ENCODE peak calls at places on chromosome 16, in nine cellular contexts. U is lung; N is CD8-positive, alpha-beta T cell; D is A549; Z is fibroblast of the aortic adventitia; X is BE2C; M is CD4-positive, alpha-beta T cell; K is neural crest cell; Q is HFFc6. I is an unnamed sample.

GRCh38 chr16:11871193-11871592 is 19.9 kb upstream of the RSL1D1 start:
- DNase-seq in M (no peak), U (peak), Q (no peak), K (no peak), N (no peak), Z (peak), X (peak), D (peak), I (no peak)

GRCh38 chr16:17305694-17306093 is 165.1 kb downstream of the XYLT1 start:
- DNase-seq in Q (no peak), K (no peak), U (no peak), N (no peak), X (no peak), D (no peak), M (peak), Z (no peak), I (no peak)

GRCh38 chr16:15671530-15672117 is 21.6 kb downstream of the NDE1 start:
- DNase-seq in D (no peak), X (no peak), K (no peak), Z (no peak), Q (no peak), U (no peak), M (no peak), N (no peak), I (no peak)

GRCh38 chr16:30183961-30184429 is 593 bp downstream of the CORO1A start:
- DNase-seq in D (no peak), Z (no peak), M (peak), N (peak), U (peak), K (no peak), X (no peak), Q (no peak), I (peak)

GRCh38 chr16:19926449-19927390 is 42.1 kb upstream of the GPRC5B start:
- DNase-seq in D (peak), Z (peak), K (no peak), X (no peak), Q (peak), M (no peak), U (no peak), N (no peak), I (no peak)

GRCh38 chr16:51569204-51569911 is 418.3 kb upstream of the SALL1 start:
- DNase-seq in M (no peak), D (no peak), U (no peak), K (no peak), Z (peak), X (no peak), N (no peak), Q (peak), I (no peak)

GRCh38 chr16:50673496-50674275 is 7.4 kb downstream of the SNX20 start:
- DNase-seq in Z (no peak), Q (no peak), D (no peak), U (no peak), M (no peak), X (no peak), N (no peak), K (no peak), I (no peak)

GRCh38 chr16:87143661-87144121 is 173.5 kb downstream of the C16orf95 start:
- DNase-seq in Z (no peak), K (no peak), U (no peak), N (no peak), Q (no peak), X (no peak), D (no peak), M (no peak), I (no peak)

GRCh38 chr16:10668322-10669045 is 26.2 kb downstream of the TEKT5 start:
- DNase-seq in K (peak), Q (no peak), X (peak), M (no peak), D (peak), Z (peak), U (no peak), N (no peak), I (peak)

GRCh38 chr16:87025681-87026080 is 291.5 kb downstream of the C16orf95 start:
- DNase-seq in N (no peak), M (no peak), Q (no peak), D (no peak), X (no peak), Z (no peak), K (no peak), U (no peak), I (no peak)

GRCh38 chr16:83952587-83952939 is 477 bp upstream of the OSGIN1 start:
- DNase-seq in M (no peak), N (no peak), Z (peak), X (no peak), Q (no peak), D (no peak), K (no peak), U (peak), I (no peak)

GRCh38 chr16:30585022-30585399 is 486 bp downstream of the ZNF785 start:
- DNase-seq in K (no peak), N (no peak), D (no peak), M (no peak), U (no peak), Q (no peak), Z (no peak), X (no peak), I (peak)

GRCh38 chr16:7231762-7232161 is 100.9 kb upstream of the RBFOX1 start:
- DNase-seq in U (no peak), Q (no peak), K (no peak), X (no peak), N (no peak), D (no peak), Z (no peak), M (no peak), I (no peak)

GRCh38 chr16:73268311-73268997 is 220.5 kb upstream of the ZFHX3 start:
- DNase-seq in X (peak), K (no peak), M (no peak), U (no peak), D (peak), Z (peak), Q (no peak), N (no peak), I (no peak)

GRCh38 chr16:81444448-81445121 is at the start of gene CMIP:
- DNase-seq in N (peak), X (peak), M (peak), Q (peak), D (peak), Z (peak), U (peak), K (peak), I (peak)

GRCh38 chr16:31329671-31330552 is 25.1 kb upstream of the ITGAX start:
- DNase-seq in N (no peak), U (no peak), Z (no peak), Q (no peak), K (no peak), X (no peak), M (no peak), D (no peak), I (no peak)

GRCh38 chr16:22736791-22737190 is 77.2 kb upstream of the HS3ST2 start:
- DNase-seq in U (no peak), Q (no peak), X (no peak), K (no peak), Z (no peak), D (no peak), N (no peak), M (no peak), I (no peak)

GRCh38 chr16:20880867-20881866 is 19.0 kb downstream of the DCUN1D3 start:
- DNase-seq in K (no peak), Q (no peak), N (no peak), U (no peak), X (no peak), D (no peak), Z (no peak), M (no peak), I (no peak)

GRCh38 chr16:23433261-23433920 is 19.6 kb downstream of the COG7 start:
- DNase-seq in N (no peak), M (no peak), X (no peak), K (no peak), Z (no peak), Q (no peak), U (no peak), D (no peak), I (no peak)

GRCh38 chr16:48498761-48499600 is 111.0 kb downstream of the N4BP1 start:
- DNase-seq in D (peak), Q (peak), M (no peak), U (peak), X (no peak), Z (peak), N (no peak), K (no peak), I (no peak)

GRCh38 chr16:22161999-22162657 is at the start of gene SDR42E2:
- DNase-seq in U (no peak), D (no peak), X (peak), Z (no peak), Q (no peak), K (no peak), N (peak), M (peak), I (peak)

GRCh38 chr16:49529646-49530045 is 156.0 kb downstream of the C16orf78 start:
- DNase-seq in M (no peak), D (no peak), N (no peak), K (no peak), Q (no peak), U (no peak), X (no peak), Z (no peak), I (no peak)

GRCh38 chr16:577796-578195 is 8.0 kb downstream of the PIGQ start:
- DNase-seq in D (no peak), X (no peak), Z (no peak), U (no peak), K (no peak), M (no peak), N (no peak), Q (no peak), I (no peak)

GRCh38 chr16:575354-576196 is 5.8 kb downstream of the PIGQ start:
- DNase-seq in U (no peak), X (no peak), M (no peak), N (no peak), K (no peak), Q (no peak), Z (no peak), D (no peak), I (no peak)

GRCh38 chr16:576197-576822 is 6.5 kb downstream of the PIGQ start:
- DNase-seq in X (no peak), Z (no peak), M (no peak), D (no peak), N (no peak), Q (no peak), U (no peak), K (no peak), I (no peak)

GRCh38 chr16:578232-578869 is 8.6 kb downstream of the PIGQ start:
- DNase-seq in M (no peak), Q (no peak), K (no peak), N (no peak), U (no peak), X (no peak), D (no peak), Z (no peak), I (no peak)

DNA sequence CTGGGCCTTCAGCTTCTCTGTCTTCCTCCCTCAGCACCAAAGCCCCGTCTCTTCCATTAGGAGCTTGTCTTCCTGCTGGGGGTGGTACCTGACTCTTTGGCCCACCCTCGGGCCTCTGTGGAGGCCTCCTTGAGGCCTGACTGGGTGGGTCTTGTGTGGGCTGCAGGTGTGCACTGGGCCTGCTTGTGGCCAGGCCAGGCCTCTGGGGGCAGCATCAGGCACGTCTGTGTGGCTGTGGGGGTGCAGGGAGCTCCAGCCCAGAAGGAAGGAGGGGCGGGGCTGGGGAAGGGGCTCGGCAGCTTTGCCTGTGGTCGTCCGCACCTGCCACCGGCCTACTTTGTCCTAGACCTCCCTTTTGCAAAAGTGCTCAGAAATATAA is 7.0 kb downstream of the PIGQ start:
- DNase-seq in K (no peak), U (no peak), Q (no peak), N (no peak), Z (no peak), M (no peak), X (no peak), D (no peak), I (no peak)
- TF ChIP-seq CTCF in K (no peak), U (no peak), Q (no peak), N (no peak), Z (no peak), M (no peak), X (peak), D (no peak), I (no peak)

GRCh38 chr16:77062878-77063566 is 128.0 kb upstream of the MON1B start:
- DNase-seq in Z (no peak), D (no peak), U (no peak), K (no peak), M (no peak), Q (no peak), N (no peak), X (no peak), I (no peak)

GRCh38 chr16:77060614-77061013 is 130.4 kb upstream of the MON1B start:
- DNase-seq in D (no peak), X (no peak), Q (no peak), K (no peak), U (no peak), N (no peak), M (no peak), Z (no peak), I (no peak)

GRCh38 chr16:77059441-77059840 is 131.5 kb upstream of the MON1B start:
- DNase-seq in X (no peak), N (no peak), U (no peak), Z (no peak), K (no peak), M (no peak), D (no peak), Q (no peak), I (no peak)

GRCh38 chr16:77057161-77057736 is 133.7 kb upstream of the MON1B start:
- DNase-seq in U (no peak), X (no peak), D (no peak), K (no peak), N (no peak), Q (no peak), Z (no peak), M (no peak), I (no peak)
- TF ChIP-seq CTCF in U (no peak), X (no peak), D (no peak), K (no peak), N (no peak), Q (no peak), Z (no peak), M (no peak), I (no peak)

DNA sequence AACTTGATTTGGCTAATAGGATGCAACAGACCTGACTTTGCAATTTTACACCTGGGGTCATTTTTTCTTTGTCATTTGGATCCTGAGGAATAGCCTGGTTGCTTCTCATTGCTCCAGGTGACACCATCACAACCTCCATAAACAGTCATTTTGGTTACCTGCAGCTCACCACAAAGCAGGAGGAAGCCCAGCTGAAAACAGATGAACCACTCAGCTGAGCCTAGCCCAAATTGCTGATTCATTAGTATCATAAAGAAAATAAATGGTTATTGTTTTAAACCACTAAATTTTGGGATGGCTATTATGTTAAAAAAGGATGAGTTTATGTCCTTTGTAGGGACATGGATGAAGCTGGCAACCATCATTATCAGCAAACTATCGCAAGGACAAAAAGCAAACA is 841.0 kb upstream of the EEF2KMT start:
- DNase-seq in X (no peak), Z (no peak), K (no peak), N (no peak), Q (no peak), U (no peak), M (no peak), D (no peak), I (no peak)
- TF ChIP-seq CTCF in X (no peak), Z (no peak), K (no peak), N (no peak), Q (no peak), U (no peak), M (no peak), D (no peak), I (no peak)

GRCh38 chr16:56450901-56451752 is at the start of the genes NUDT21 and OGFOD1:
- DNase-seq in X (peak), N (peak), K (peak), D (peak), Z (peak), Q (peak), U (peak), M (peak), I (peak)
- TF ChIP-seq CTCF in X (no peak), N (no peak), K (no peak), D (no peak), Z (no peak), Q (no peak), U (no peak), M (no peak), I (peak)

GRCh38 chr16:88763502-88764053 is 21.4 kb downstream of the PIEZO1 start:
- DNase-seq in U (peak), X (no peak), Z (no peak), N (no peak), K (no peak), D (no peak), M (no peak), Q (no peak), I (no peak)
- TF ChIP-seq CTCF in U (no peak), X (no peak), Z (no peak), N (no peak), K (peak), D (no peak), M (no peak), Q (no peak), I (no peak)

DNA sequence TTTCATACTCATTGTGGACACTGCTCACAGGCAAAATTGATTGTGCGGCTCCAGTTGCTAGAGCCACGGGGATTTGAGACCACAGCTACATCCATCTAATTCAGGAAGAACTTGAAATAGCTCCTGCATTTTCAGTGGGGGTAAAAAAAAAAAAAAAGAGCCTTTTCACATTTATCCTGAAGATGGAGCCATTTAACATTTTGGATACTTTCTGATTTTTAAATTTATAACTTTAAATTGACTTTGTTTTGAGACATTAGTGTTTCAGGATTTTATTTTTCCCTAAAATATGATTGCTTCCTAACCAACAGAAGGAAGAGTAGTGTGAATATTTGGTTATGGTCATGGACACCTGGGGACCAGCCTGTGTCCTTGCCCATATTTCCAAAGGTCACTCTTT is 1080.2 kb upstream of the EEF2KMT start:
- DNase-seq in U (no peak), N (no peak), X (no peak), D (no peak), K (no peak), M (no peak), Z (no peak), Q (no peak), I (no peak)
- TF ChIP-seq CTCF in U (no peak), N (no peak), X (no peak), D (no peak), K (peak), M (no peak), Z (no peak), Q (no peak), I (no peak)

GRCh38 chr16:66419527-66419926 is 7.6 kb upstream of the BEAN1 start:
- DNase-seq in Z (no peak), U (no peak), X (no peak), Q (no peak), D (no peak), N (no peak), K (no peak), M (no peak), I (no peak)
- TF ChIP-seq CTCF in Z (peak), U (no peak), X (peak), Q (peak), D (no peak), N (no peak), K (no peak), M (no peak), I (no peak)

GRCh38 chr16:74466872-74467271 is 45.6 kb upstream of the CLEC18B start:
- DNase-seq in X (no peak), K (no peak), D (no peak), N (no peak), Z (no peak), U (no peak), Q (no peak), M (no peak), I (no peak)

GRCh38 chr16:74463888-74464287 is 42.6 kb upstream of the CLEC18B start:
- DNase-seq in U (no peak), Z (no peak), N (no peak), Q (no peak), K (no peak), M (no peak), D (no peak), X (no peak), I (no peak)

GRCh38 chr16:74462361-74462760 is 41.1 kb upstream of the CLEC18B start:
- DNase-seq in Z (no peak), Q (no peak), U (no peak), N (no peak), M (no peak), X (no peak), D (no peak), K (no peak), I (no peak)

GRCh38 chr16:74465851-74466685 is 44.8 kb upstream of the CLEC18B start:
- DNase-seq in N (no peak), Q (no peak), U (no peak), M (no peak), K (no peak), X (no peak), Z (no peak), D (no peak), I (no peak)

DNA sequence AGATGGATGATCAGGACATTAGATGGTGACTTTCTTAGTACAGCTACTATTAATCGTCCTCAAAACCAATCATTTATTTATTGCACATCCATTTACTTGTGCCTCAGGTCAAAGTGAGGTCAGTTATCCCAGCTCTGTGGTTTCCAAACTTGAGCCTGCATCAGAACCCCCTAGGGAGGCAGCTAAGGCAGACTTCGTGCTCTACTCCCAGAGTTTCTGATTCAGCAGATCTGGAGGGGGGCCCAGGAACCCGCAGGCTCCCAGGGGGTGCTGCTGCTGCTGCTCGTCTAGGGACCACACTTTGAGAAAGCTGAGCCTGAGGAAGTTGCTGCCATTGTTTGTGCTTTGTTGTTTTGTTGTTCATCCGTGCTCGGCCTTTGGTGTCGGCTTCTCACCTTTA is 44.0 kb upstream of the CLEC18B start:
- DNase-seq in D (no peak), N (no peak), Q (no peak), M (no peak), U (no peak), Z (peak), X (no peak), K (no peak), I (no peak)
- TF ChIP-seq CTCF in D (no peak), N (no peak), Q (no peak), M (no peak), U (no peak), Z (no peak), X (no peak), K (no peak), I (no peak)